ENCODE peak calls at places on chromosomes 2 and 18, in five cellular contexts. J is NB4; I is NCI-H1092; V is stimulated activated CD4-positive, alpha-beta T cell treated with anti-CD3 and anti-CD28 coated beads, Interleukin-4, amount 100 ng/mL, for 1 hour; T is T-helper 2 cell treated with Interferon-gamma antibody and Interleukin-4, amounts not matched to agents 5 μg/mL and 100 μg/mL, for 36 hours. D is an unnamed sample.

GRCh38 chr2:215144106-215144875 is 5.9 kb upstream of the ABCA12 start:
- DNase-seq in I (no peak), J (no peak), T (no peak), V (no peak), D (no peak)

GRCh38 chr2:156666130-156666785 is 230.1 kb downstream of the GPD2 start:
- DNase-seq in I (no peak), J (no peak), T (no peak), V (no peak), D (no peak)

GRCh38 chr2:156790343-156791034 is 354.3 kb downstream of the GPD2 start:
- DNase-seq in V (no peak), J (no peak), T (no peak), I (no peak), D (no peak)

GRCh38 chr2:774436-774835 is 97.2 kb upstream of the TMEM18 start:
- DNase-seq in I (no peak), V (no peak), T (no peak), J (no peak), D (no peak)

GRCh38 chr2:240524963-240525718 is 32.6 kb downstream of the ANKMY1 start:
- DNase-seq in T (no peak), V (no peak), J (peak), I (no peak), D (no peak)

GRCh38 chr2:1829831-1830230 is 85.5 kb upstream of the PXDN start:
- DNase-seq in T (no peak), I (no peak), V (no peak), J (peak), D (no peak)

GRCh38 chr2:104318001-104318555 is 535.8 kb upstream of the POU3F3 start:
- DNase-seq in I (no peak), J (no peak), T (no peak), V (no peak), D (no peak)

GRCh38 chr18:48975817-48976649 is 25.3 kb upstream of the SMAD7 start:
- DNase-seq in V (peak), T (peak), J (peak), I (peak), D (peak)

GRCh38 chr2:69581774-69582581 is 61.6 kb downstream of the AAK1 start:
- DNase-seq in I (no peak), T (no peak), V (no peak), J (peak), D (no peak)

GRCh38 chr2:132721938-132722337 is 51.9 kb upstream of the LYPD1 start:
- DNase-seq in I (no peak), J (no peak), V (no peak), T (no peak), D (no peak)

GRCh38 chr2:126797622-126798275 is 100.9 kb upstream of the TEX51 start:
- DNase-seq in J (no peak), V (no peak), T (no peak), I (no peak), D (no peak)

GRCh38 chr18:52902188-52902587 is 562.2 kb downstream of the DCC start:
- DNase-seq in T (no peak), J (no peak), V (no peak), I (no peak), D (no peak)

GRCh38 chr2:144253743-144254142 is 266.2 kb downstream of the ZEB2 start:
- DNase-seq in I (no peak), J (no peak), V (no peak), T (no peak), D (no peak)

GRCh38 chr2:200944467-200945394 is 18.7 kb downstream of the ORC2 start:
- DNase-seq in I (no peak), T (peak), J (peak), V (peak), D (no peak)

GRCh38 chr2:98521266-98521665 is 76.6 kb downstream of the INPP4A start:
- DNase-seq in J (no peak), T (no peak), V (no peak), I (no peak), D (no peak)

GRCh38 chr2:155600296-155600695 is 732.2 kb downstream of the NR4A2 start:
- DNase-seq in I (no peak), T (no peak), V (no peak), J (no peak), D (no peak)

GRCh38 chr2:127220102-127220806 is at the start of gene CYP27C1:
- DNase-seq in J (peak), T (no peak), I (no peak), V (peak), D (no peak)

GRCh38 chr18:45009766-45010165 is 329.1 kb downstream of the SETBP1 start:
- DNase-seq in V (no peak), J (no peak), I (no peak), T (no peak), D (peak)

GRCh38 chr2:103464831-103465230 is 703.0 kb downstream of the TMEM182 start:
- DNase-seq in T (no peak), I (no peak), V (no peak), J (no peak), D (no peak)

GRCh38 chr2:147100406-147101035 is 744.3 kb upstream of the ACVR2A start:
- DNase-seq in T (no peak), V (no peak), J (no peak), I (no peak), D (no peak)

GRCh38 chr2:68942827-68943226 is 9.9 kb downstream of the GKN2 start:
- DNase-seq in I (no peak), J (no peak), V (no peak), T (no peak), D (no peak)

GRCh38 chr2:109089602-109090300 is 39.3 kb upstream of the SH3RF3 start:
- DNase-seq in I (no peak), V (no peak), T (no peak), J (no peak), D (no peak)

GRCh38 chr2:40240067-40240466 is 211.8 kb downstream of the SLC8A1 start:
- DNase-seq in J (no peak), T (no peak), I (peak), V (no peak), D (peak)

GRCh38 chr2:59389240-59389639 is 1148.1 kb upstream of the FANCL start:
- DNase-seq in I (no peak), J (no peak), T (no peak), V (no peak), D (no peak)

GRCh38 chr2:28492276-28492675 is 3.6 kb upstream of the PLB1 start:
- DNase-seq in T (no peak), J (no peak), I (no peak), V (no peak), D (no peak)

GRCh38 chr2:70789304-70790078 is 952 bp downstream of the FIGLA start:
- DNase-seq in T (peak), I (peak), J (peak), V (peak), D (peak)

GRCh38 chr2:237870126-237870525 is 10.7 kb downstream of the RAMP1 start:
- DNase-seq in I (no peak), J (no peak), T (no peak), V (no peak), D (no peak)

GRCh38 chr2:138447889-138448570 is 53.5 kb upstream of the SPOPL start:
- DNase-seq in J (no peak), V (no peak), T (no peak), I (no peak), D (peak)

GRCh38 chr2:111161971-111162370 is 41.3 kb downstream of the BCL2L11 start:
- DNase-seq in V (no peak), T (no peak), J (no peak), I (peak), D (no peak)

GRCh38 chr2:219219113-219219696 is 447 bp upstream of the ABCB6 start:
- DNase-seq in J (no peak), V (no peak), T (no peak), I (no peak), D (no peak)

GRCh38 chr2:237432484-237433092 is 18.6 kb upstream of the COL6A3 start:
- DNase-seq in V (peak), J (no peak), T (peak), I (no peak), D (no peak)

GRCh38 chr2:240640939-240641338 is 15.7 kb downstream of the GPR35 start:
- DNase-seq in J (peak), I (no peak), V (peak), T (no peak), D (peak)

D was measured in NCI-H146.